ENCODE peak calls at places on chromosomes 4 and X, in ten cellular contexts. A, K, N, U, Z, O, I, T, R and Y are unnamed samples.

GRCh38 chr4:2304321-2304876 is 42.5 kb upstream of the MXD4 start:
- DNase-seq in N (no peak), R (no peak), U (no peak), O (no peak), T (no peak), I (no peak), K (no peak), A (no peak), Z (no peak), Y (no peak)

GRCh38 chr4:81491943-81492342 is 20.2 kb upstream of the RASGEF1B start:
- DNase-seq in A (no peak), U (no peak), T (no peak), I (no peak), N (no peak), O (peak), R (no peak), Z (no peak), K (no peak), Y (no peak)

GRCh38 chrX:97159916-97160800 is 276.4 kb downstream of the RPA4 start:
- DNase-seq in Z (no peak), R (peak), I (no peak), O (no peak), T (no peak), N (no peak), U (no peak), A (no peak), K (no peak), Y (no peak)

GRCh38 chrX:151517421-151517820 is 46.1 kb upstream of the PASD1 start:
- DNase-seq in Z (no peak), U (no peak), R (no peak), N (no peak), A (no peak), K (no peak), T (no peak), I (no peak), O (no peak), Y (no peak)

GRCh38 chr4:47215759-47216158 is 184.4 kb downstream of the GABRB1 start:
- DNase-seq in O (no peak), I (no peak), K (no peak), R (no peak), A (no peak), T (no peak), Z (no peak), U (no peak), N (no peak), Y (no peak)

GRCh38 chrX:54529166-54529558 is 857 bp upstream of the GNL3L start:
- DNase-seq in A (no peak), K (no peak), U (no peak), O (no peak), N (no peak), T (no peak), Z (no peak), I (no peak), R (no peak), Y (no peak)

GRCh38 chr4:70236125-70236524 is 6.3 kb upstream of the CSN3 start:
- DNase-seq in I (no peak), R (no peak), K (no peak), O (no peak), T (no peak), N (no peak), Z (no peak), U (no peak), A (no peak), Y (no peak)

GRCh38 chr4:75513529-75514130 is 573 bp downstream of the RCHY1 start:
- DNase-seq in O (no peak), A (no peak), U (no peak), T (no peak), N (no peak), I (no peak), K (no peak), Z (no peak), R (no peak), Y (no peak)

GRCh38 chr4:88090898-88091297 is 67.5 kb downstream of the ABCG2 start:
- DNase-seq in K (no peak), O (no peak), N (no peak), T (no peak), U (no peak), R (no peak), A (no peak), Z (no peak), I (no peak), Y (no peak)

GRCh38 chr4:173370130-173370476 is 651 bp upstream of the SAP30 start:
- DNase-seq in R (peak), A (no peak), Z (peak), U (peak), K (peak), I (peak), N (peak), T (no peak), O (no peak), Y (peak)

GRCh38 chrX:69493193-69493592 is 10.9 kb upstream of the NALF2 start:
- DNase-seq in U (peak), A (peak), T (no peak), I (peak), R (peak), K (no peak), Z (no peak), N (peak), O (no peak), Y (no peak)

GRCh38 chr4:7193040-7193958 is 961 bp downstream of the SORCS2 start:
- DNase-seq in Z (no peak), R (no peak), U (no peak), A (peak), O (no peak), K (no peak), I (no peak), T (no peak), N (no peak), Y (no peak)

GRCh38 chr4:48388504-48389154 is 47.3 kb downstream of the SLAIN2 start:
- DNase-seq in K (no peak), A (no peak), U (no peak), I (no peak), R (no peak), O (no peak), N (no peak), T (no peak), Z (no peak), Y (no peak)

GRCh38 chrX:68914337-68914989 is 85.6 kb downstream of the EFNB1 start:
- DNase-seq in O (no peak), R (no peak), U (no peak), K (no peak), A (peak), T (no peak), I (no peak), Z (no peak), N (no peak), Y (no peak)

GRCh38 chr4:125481334-125481733 is 166.6 kb downstream of the FAT4 start:
- DNase-seq in Z (no peak), U (no peak), I (no peak), R (no peak), A (no peak), T (no peak), K (no peak), O (no peak), N (no peak), Y (no peak)

GRCh38 chr4:41998019-41998418 is 7.7 kb downstream of the SLC30A9 start:
- DNase-seq in R (no peak), O (no peak), U (no peak), T (no peak), K (no peak), A (no peak), Z (no peak), N (no peak), I (no peak), Y (no peak)

GRCh38 chrX:19174401-19175025 is 52.2 kb upstream of the ADGRG2 start:
- DNase-seq in T (no peak), O (no peak), I (peak), R (no peak), N (no peak), U (no peak), A (no peak), K (no peak), Z (peak), Y (no peak)

DNA sequence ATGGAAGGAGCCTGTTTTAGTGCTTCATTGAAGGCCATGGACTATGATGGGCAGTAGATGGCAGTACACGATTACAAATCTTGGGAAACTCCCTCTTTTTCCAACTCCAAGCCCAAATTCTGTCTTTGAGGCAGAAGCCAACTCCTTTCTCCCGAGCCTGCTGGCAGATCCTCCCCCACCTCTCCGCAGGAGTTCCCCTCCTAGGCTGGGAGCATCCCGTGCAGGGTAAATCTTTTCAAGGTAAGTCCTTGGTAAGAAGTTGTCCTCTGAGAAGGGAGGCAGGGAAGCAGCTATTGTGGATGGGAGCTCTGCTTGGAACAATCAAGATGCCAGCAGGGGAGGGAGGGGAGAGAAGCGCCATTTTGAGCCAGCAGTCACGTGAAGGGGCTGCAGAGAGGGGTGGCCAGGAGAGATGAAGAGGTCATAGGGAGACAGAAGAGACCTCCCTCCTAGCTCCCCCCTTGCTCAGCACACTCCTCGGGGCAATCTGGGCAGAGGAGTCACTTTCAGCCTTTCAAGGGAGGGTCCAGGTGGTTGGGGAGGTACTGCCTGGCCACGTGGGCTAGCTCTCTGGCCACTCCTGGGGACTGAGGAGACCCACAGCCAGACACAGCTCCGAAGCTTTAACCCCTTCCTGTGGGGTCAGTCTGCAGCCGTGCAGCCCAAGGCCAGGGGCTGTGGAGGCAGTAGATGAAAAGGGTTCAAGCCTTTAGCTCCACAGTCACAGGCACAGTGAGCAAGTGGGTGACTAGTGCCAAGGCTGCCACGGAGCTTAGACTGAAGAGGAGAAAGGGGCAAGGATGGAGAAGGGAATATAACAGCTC is 9.6 kb downstream of the CC2D2A start:
- DNase-seq in N (peak), O (peak), K (no peak), R (no peak), T (no peak), U (peak), I (peak), Z (peak), A (peak), Y (peak)
- H3K27ac ChIP-seq in N (no peak), O (no peak), K (peak), R (peak), T (no peak), U (peak), I (peak), Z (peak), A (peak), Y (peak)

GRCh38 chr4:113979157-113979972 is at the start of gene ARSJ:
- DNase-seq in U (peak), T (peak), N (no peak), O (peak), A (peak), Z (peak), I (peak), K (peak), R (peak), Y (peak)
- H3K27ac ChIP-seq in U (peak), T (no peak), N (no peak), O (no peak), A (no peak), Z (peak), I (peak), K (peak), R (peak), Y (peak)

GRCh38 chr4:163591614-163592020 is 97.1 kb downstream of the TMA16 start:
- DNase-seq in T (no peak), K (no peak), R (no peak), A (no peak), I (no peak), O (no peak), U (no peak), N (no peak), Z (no peak), Y (no peak)
- H3K27ac ChIP-seq in T (no peak), K (no peak), R (no peak), A (no peak), I (no peak), O (no peak), U (no peak), N (no peak), Z (no peak), Y (no peak)

GRCh38 chr4:11525085-11525484 is 96.4 kb upstream of the HS3ST1 start:
- DNase-seq in K (no peak), O (no peak), U (no peak), I (no peak), A (no peak), R (no peak), Z (no peak), T (no peak), N (no peak), Y (no peak)

GRCh38 chr4:11535333-11535732 is 106.6 kb upstream of the HS3ST1 start:
- DNase-seq in N (no peak), R (no peak), T (no peak), U (no peak), Z (no peak), I (no peak), A (no peak), K (no peak), O (no peak), Y (no peak)

GRCh38 chr4:11532138-11532537 is 103.4 kb upstream of the HS3ST1 start:
- DNase-seq in R (no peak), I (no peak), N (no peak), U (no peak), O (no peak), A (no peak), T (no peak), K (no peak), Z (no peak), Y (no peak)

GRCh38 chr4:11529625-11530201 is 101.0 kb upstream of the HS3ST1 start:
- DNase-seq in Z (no peak), T (no peak), K (no peak), A (no peak), N (no peak), O (no peak), U (no peak), R (no peak), I (no peak), Y (no peak)
- H3K27ac ChIP-seq in Z (no peak), T (no peak), K (no peak), A (no peak), N (no peak), O (no peak), U (no peak), R (no peak), I (no peak), Y (no peak)

DNA sequence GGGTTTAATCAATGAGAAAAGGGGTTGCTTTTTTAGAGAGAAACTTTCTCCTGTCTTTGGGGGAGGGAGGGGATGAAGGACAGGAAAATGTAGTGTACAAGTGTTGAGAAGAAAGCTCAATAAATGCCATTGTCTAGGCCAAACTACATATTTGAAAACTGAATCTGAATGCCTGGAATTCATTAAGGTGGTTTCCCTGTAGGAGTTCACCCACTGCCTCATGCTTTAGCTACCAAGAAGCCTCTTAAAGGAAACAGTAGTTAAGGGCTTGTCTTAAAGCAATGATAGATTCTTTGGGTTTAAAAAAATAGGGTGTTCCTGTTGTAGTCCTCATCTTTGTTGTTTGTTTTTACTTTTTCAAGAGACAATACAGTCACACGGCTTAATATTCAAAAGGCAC is 45.8 kb downstream of the FNIP2 start:
- DNase-seq in I (no peak), O (no peak), T (no peak), A (no peak), Z (no peak), U (no peak), K (no peak), R (no peak), N (no peak), Y (no peak)
- H3K27ac ChIP-seq in I (no peak), O (no peak), T (no peak), A (no peak), Z (no peak), U (peak), K (peak), R (no peak), N (no peak), Y (no peak)

GRCh38 chrX:13816899-13817298 is at the start of gene GPM6B:
- DNase-seq in Z (no peak), I (no peak), K (no peak), U (no peak), T (no peak), A (no peak), N (no peak), R (no peak), O (no peak), Y (peak)

DNA sequence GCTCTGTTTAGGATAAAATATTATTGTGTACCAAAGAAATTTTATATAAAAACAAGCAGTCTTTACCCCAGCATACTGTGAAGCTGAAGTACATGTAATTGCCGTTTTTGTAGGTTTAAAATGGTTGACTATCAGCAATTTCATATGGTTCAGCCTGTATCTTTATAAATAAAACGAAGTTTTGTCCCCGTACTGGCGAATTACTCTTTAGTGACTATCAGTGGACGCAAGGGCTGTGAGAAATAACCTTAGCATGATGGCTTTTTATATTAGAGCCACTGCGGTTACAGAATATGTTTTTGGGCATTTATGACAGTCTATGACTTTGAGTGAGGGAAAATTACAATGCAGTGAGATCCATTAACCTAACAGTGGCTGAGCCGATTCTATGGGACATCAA is 1.2 kb downstream of the GPM6B start:
- DNase-seq in N (no peak), I (no peak), Z (no peak), T (no peak), O (no peak), A (no peak), R (no peak), K (no peak), U (no peak), Y (no peak)
- H3K27ac ChIP-seq in N (no peak), I (no peak), Z (no peak), T (no peak), O (no peak), A (no peak), R (no peak), K (no peak), U (no peak), Y (peak)

GRCh38 chrX:42089014-42089413 is 165.7 kb upstream of the CASK start:
- DNase-seq in R (no peak), O (no peak), N (no peak), U (no peak), K (no peak), Z (no peak), I (no peak), T (no peak), A (peak), Y (no peak)
- H3K27ac ChIP-seq in R (no peak), O (no peak), N (no peak), U (no peak), K (no peak), Z (no peak), I (no peak), T (no peak), A (no peak), Y (no peak)